ENCODE peak calls at places on chromosome 18, in six cellular contexts. D is HEK293T, B is A549, A is K562, E is GM12878, T is HepG2. J is an unnamed sample.

GRCh38 chr18:57802166-57802868 is 798 bp downstream of the ATP8B1 start:
- DNase-seq in D (no peak), B (no peak), A (no peak), E (no peak), T (no peak), J (no peak)

GRCh38 chr18:35456181-35456850 is 41.4 kb downstream of the INO80C start:
- DNase-seq in D (no peak), B (no peak), A (peak; percentile 37), E (no peak), T (no peak), J (peak; percentile 17)

GRCh38 chr18:13380671-13381070 is 162.1 kb downstream of the LDLRAD4 start:
- DNase-seq in D (no peak), B (no peak), A (no peak), E (no peak), T (no peak), J (no peak)

GRCh38 chr18:70380915-70381896 is 92.4 kb downstream of the SOCS6 start:
- DNase-seq in D (no peak), B (no peak), A (peak; percentile 82), E (no peak), T (peak; percentile 98), J (no peak)

GRCh38 chr18:52869942-52870907 is 530.2 kb downstream of the DCC start:
- DNase-seq in D (no peak), B (no peak), A (no peak), E (no peak), T (no peak), J (no peak)

GRCh38 chr18:60066576-60066975 is 166.8 kb downstream of the PMAIP1 start:
- DNase-seq in D (no peak), B (no peak), A (no peak), E (no peak), T (no peak), J (no peak)

GRCh38 chr18:11567391-11567790 is 42.0 kb upstream of the SLC35G4 start:
- DNase-seq in D (no peak), B (no peak), A (no peak), E (no peak), T (no peak), J (no peak)

GRCh38 chr18:60809937-60810336 is 437.4 kb upstream of the MC4R start:
- DNase-seq in D (no peak), B (no peak), A (no peak), E (no peak), T (no peak), J (no peak)

GRCh38 chr18:21327101-21327500 is 85.1 kb downstream of the GREB1L start:
- DNase-seq in D (no peak), B (no peak), A (no peak), E (no peak), T (no peak), J (no peak)

GRCh38 chr18:23115683-23116096 is 19.6 kb upstream of the CABLES1 start:
- DNase-seq in D (no peak), B (peak; percentile 58), A (no peak), E (no peak), T (peak; percentile 74), J (peak; percentile 100)

GRCh38 chr18:21439453-21439852 is 161.1 kb downstream of the ESCO1 start:
- DNase-seq in D (no peak), B (no peak), A (no peak), E (no peak), T (peak; percentile 15), J (peak; percentile 59)

GRCh38 chr18:6486313-6486712 is 71.6 kb upstream of the L3MBTL4 start:
- DNase-seq in D (no peak), B (no peak), A (no peak), E (no peak), T (no peak), J (no peak)

GRCh38 chr18:24429188-24429587 is 2.7 kb downstream of the IMPACT start:
- DNase-seq in D (no peak), B (no peak), A (no peak), E (no peak), T (no peak), J (no peak)

DNA sequence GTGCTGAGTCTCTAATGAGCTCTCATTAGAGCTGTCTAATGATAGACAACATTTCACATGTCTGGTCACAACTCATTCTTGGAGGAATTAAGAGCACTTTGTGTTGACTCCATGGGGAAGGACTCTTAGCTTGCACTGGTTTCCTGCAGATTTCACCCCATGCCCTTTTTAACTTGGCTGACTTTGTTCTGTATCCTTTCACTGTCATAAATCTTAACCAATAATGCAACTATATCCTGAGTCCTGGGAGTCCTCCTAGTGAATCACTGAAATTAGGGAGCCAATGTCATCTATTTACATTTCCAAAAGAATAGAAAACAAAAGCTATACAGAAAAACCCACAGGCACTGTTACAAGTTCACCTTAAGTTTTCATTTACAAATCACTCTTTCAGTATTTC is 33.4 kb downstream of the FBXO15 start:
- DNase-seq in D (no peak), B (no peak), A (no peak), E (no peak), T (no peak), J (peak; percentile 24)
- TF ChIP-seq BHLHE40 in D (no peak), B (no peak), A (no peak), E (no peak), T (no peak), J (no peak)

GRCh38 chr18:48605408-48605845 is 66.6 kb downstream of the CTIF start:
- DNase-seq in D (peak; percentile 32), B (no peak), A (peak; percentile 78), E (peak; percentile 23), T (peak; percentile 73), J (peak; percentile 43)
- TF ChIP-seq BHLHE40 in D (no peak), B (no peak), A (peak; percentile 17), E (no peak), T (no peak), J (no peak)

DNA sequence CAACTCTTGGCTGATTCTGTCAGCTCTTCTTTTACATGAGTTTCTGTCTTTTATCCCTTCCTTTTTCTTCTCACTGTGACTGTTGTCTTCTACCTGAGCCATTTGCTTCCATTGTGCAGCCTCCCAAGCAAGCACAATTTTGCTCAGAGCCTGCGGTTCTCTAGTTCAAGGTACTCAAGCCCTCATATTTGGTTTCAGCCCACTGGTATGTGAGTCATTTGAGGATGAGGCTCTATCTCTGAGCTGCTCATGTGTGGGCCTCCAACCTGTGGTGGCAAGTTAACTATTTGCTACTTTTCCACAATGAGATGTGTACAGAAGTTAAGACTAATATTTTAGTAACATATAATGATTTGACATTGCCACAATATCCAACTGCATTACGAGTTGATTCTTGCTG is 183.0 kb downstream of the PHLPP1 start:
- DNase-seq in D (no peak), B (no peak), A (no peak), E (peak; percentile 8), T (peak; percentile 35), J (no peak)
- TF ChIP-seq BHLHE40 in D (no peak), B (no peak), A (no peak), E (no peak), T (no peak), J (no peak)

DNA sequence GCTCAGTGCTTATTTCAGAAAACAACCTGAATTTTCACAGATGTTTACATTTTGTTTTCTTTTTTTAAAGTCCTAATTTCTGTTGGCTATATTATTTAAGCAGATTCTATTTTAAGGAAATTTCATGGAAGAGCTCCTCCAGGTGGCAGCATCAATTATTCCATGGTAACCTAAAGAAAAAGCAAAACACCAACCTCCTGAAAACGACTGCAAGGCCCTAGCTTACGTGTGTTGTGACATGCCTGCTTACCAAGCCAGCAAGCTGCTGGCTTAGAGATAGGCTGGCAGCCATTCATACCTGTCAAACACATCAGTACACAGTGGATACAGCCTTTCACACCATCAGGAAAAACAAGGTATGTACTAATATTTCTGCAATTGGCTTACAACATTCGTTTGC is 64.9 kb downstream of the LPIN2 start:
- DNase-seq in D (no peak), B (peak; percentile 15), A (peak; percentile 32), E (no peak), T (peak; percentile 23), J (peak; percentile 58)
- TF ChIP-seq BHLHE40 in D (no peak), B (no peak), A (no peak), E (no peak), T (no peak), J (no peak)

J was measured in IMR-90.